ENCODE peak calls at places on chromosomes 2 and 18, in five cellular contexts. H, O, C, B and L are unnamed samples.

GRCh38 chr2:184596819-184597411 is 1.4 kb upstream of the ZNF804A start:
- DNase-seq in H (no peak), O (no peak), C (no peak), B (no peak), L (peak; percentile 21)

GRCh38 chr18:22348521-22349316 is 69.0 kb downstream of the CTAGE1 start:
- DNase-seq in H (peak; percentile 75), O (peak; percentile 86), C (peak; percentile 68), B (peak; percentile 68), L (peak; percentile 94)

GRCh38 chr2:112433932-112434730 is 686 bp upstream of the RGPD8 start:
- DNase-seq in H (no peak), O (peak; percentile 70), C (no peak), B (no peak), L (no peak)

GRCh38 chr2:67544286-67544685 is 147.2 kb downstream of the ETAA1 start:
- DNase-seq in H (no peak), O (no peak), C (no peak), B (peak; percentile 58), L (no peak)

GRCh38 chr2:65999790-66000189 is 435.1 kb upstream of the MEIS1 start:
- DNase-seq in H (no peak), O (no peak), C (no peak), B (no peak), L (no peak)

GRCh38 chr2:240567137-240567871 is 980 bp upstream of the RNPEPL1 start:
- DNase-seq in H (peak; percentile 55), O (peak; percentile 66), C (peak; percentile 8), B (peak; percentile 12), L (no peak)

GRCh38 chr2:147327636-147328035 is 517.2 kb upstream of the ACVR2A start:
- DNase-seq in H (no peak), O (no peak), C (no peak), B (no peak), L (no peak)

GRCh38 chr2:74564222-74564621 is 9.7 kb downstream of the DOK1 start:
- DNase-seq in H (no peak), O (no peak), C (no peak), B (no peak), L (peak; percentile 67)

GRCh38 chr2:43323810-43324588 is 97.6 kb upstream of the ZFP36L2 start:
- DNase-seq in H (peak; percentile 20), O (peak; percentile 81), C (peak; percentile 64), B (peak; percentile 77), L (no peak)

GRCh38 chr2:205776139-205776538 is 93.8 kb downstream of the NRP2 start:
- DNase-seq in H (peak; percentile 58), O (peak; percentile 71), C (peak; percentile 37), B (peak; percentile 77), L (peak; percentile 30)

GRCh38 chr2:184875911-184876310 is 277.6 kb downstream of the ZNF804A start:
- DNase-seq in H (no peak), O (no peak), C (no peak), B (peak; percentile 58), L (peak; percentile 57)

GRCh38 chr18:42047721-42048120 is 92.7 kb downstream of the PIK3C3 start:
- DNase-seq in H (no peak), O (no peak), C (no peak), B (no peak), L (no peak)

GRCh38 chr2:157625311-157625710 is 3.4 kb downstream of the ACVR1C start:
- DNase-seq in H (no peak), O (no peak), C (no peak), B (no peak), L (peak; percentile 2)

GRCh38 chr2:217444509-217444908 is 558.3 kb downstream of the TNS1 start:
- DNase-seq in H (no peak), O (no peak), C (no peak), B (no peak), L (no peak)

GRCh38 chr2:72931280-72931910 is 14.1 kb downstream of the EMX1 start:
- DNase-seq in H (no peak), O (peak; percentile 53), C (no peak), B (no peak), L (no peak)

GRCh38 chr2:163734911-163735691 is 707 bp downstream of the FIGN start:
- DNase-seq in H (no peak), O (no peak), C (no peak), B (no peak), L (peak; percentile 21)

DNA sequence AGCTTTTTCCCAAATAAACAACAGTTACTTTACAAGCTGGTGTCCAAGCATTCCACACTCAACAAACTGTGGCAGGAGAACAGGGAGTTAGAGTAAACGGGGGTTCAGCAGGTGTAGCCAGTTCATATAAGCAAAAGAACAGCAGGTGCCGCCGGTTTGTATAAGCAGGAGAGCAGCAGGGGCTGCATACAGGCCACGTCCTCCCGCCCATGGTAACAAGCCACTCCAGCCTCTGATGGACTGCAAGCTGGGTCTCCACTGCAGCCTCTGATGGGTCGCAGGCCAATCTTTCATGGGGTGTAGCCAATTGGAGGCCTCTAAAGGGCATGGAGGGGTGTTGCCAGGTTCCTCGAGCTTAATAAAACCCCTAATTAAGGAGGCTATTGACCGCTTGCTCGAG is 189.3 kb downstream of the ANKRD30B start:
- DNase-seq in H (no peak), O (no peak), C (no peak), B (no peak), L (no peak)
- TF ChIP-seq CTCF in H (no peak), O (no peak), C (no peak), B (no peak), L (no peak)

GRCh38 chr2:55565613-55566012 is 46.1 kb downstream of the CFAP36 start:
- DNase-seq in H (no peak), O (no peak), C (no peak), B (no peak), L (no peak)

DNA sequence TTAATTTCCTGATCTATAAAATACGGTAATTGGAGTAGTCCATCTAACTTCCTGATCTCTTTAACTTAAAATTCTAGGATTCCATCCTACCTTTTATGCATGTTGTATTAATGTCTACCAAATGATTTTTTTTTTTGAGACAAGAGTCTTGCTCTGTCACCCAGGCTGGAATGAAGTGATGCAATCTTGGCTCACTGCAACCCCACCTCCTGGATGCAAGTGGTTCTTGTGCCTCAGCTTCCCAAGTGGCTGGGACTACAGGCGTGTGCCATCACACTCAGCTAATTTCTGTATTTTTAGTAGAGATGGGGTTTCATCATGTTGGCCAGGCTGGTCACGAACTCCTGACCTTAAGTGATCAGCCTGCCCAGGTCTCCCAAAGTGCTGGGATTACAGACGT is 47.8 kb downstream of the CFAP36 start:
- DNase-seq in H (no peak), O (no peak), C (no peak), B (no peak), L (no peak)
- H3K36me3 ChIP-seq in H (no peaks in the 10 kb centered on the region), O (peaks cover 27% of the 10 kb centered on the region), C (no peaks in the 10 kb centered on the region), B (no peaks in the 10 kb centered on the region), L (peaks cover 42% of the 10 kb centered on the region)

DNA sequence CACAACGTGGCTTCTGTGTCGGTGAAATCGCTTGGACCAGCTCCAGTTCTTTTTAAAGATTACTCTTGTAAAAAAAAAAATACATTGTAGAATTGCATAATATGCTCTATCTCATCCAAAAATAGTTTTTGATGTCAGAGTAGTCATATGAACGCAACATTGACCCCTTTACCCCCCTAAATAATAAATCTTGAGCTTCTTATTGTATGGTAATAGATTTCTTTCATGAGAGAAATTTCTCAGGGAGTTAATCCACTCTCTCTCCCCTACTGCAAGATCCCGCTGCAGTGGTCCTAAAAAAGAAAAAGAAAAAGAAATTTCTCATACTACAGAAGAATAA is 50.2 kb upstream of the PAIP2B start:
- DNase-seq in H (no peak), O (no peak), C (no peak), B (no peak), L (no peak)
- H3K4me3 ChIP-seq in H (peak overlapping the region; percentile 44), O (peak overlapping the region; percentile 54), C (peak overlapping the region; percentile 68), B (peak overlapping the region; percentile 61), L (peak overlapping the region; percentile 48)

DNA sequence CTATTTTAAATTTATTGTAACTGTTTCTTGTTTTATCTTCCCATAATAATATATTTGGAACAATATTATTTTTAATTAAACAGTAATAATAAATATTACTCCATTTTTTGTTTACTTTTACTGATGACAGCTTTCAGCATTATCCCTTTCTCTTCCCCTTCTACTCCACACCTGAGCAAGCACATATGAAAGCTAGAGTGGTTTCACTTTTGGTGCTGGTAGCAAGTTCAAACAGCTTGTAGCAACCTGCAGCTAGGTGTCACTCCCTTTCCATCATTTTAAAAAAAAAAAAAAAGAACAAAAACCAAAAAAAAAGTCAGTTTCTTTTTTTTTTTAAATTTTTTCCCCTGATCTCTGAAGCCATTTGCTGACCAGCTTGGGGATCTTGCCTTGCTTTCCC is 801.8 kb downstream of the CCDC85A start:
- DNase-seq in H (no peak), O (no peak), C (no peak), B (no peak), L (no peak)
- TF ChIP-seq CTCF in H (no peak), O (no peak), C (no peak), B (no peak), L (no peak)

DNA sequence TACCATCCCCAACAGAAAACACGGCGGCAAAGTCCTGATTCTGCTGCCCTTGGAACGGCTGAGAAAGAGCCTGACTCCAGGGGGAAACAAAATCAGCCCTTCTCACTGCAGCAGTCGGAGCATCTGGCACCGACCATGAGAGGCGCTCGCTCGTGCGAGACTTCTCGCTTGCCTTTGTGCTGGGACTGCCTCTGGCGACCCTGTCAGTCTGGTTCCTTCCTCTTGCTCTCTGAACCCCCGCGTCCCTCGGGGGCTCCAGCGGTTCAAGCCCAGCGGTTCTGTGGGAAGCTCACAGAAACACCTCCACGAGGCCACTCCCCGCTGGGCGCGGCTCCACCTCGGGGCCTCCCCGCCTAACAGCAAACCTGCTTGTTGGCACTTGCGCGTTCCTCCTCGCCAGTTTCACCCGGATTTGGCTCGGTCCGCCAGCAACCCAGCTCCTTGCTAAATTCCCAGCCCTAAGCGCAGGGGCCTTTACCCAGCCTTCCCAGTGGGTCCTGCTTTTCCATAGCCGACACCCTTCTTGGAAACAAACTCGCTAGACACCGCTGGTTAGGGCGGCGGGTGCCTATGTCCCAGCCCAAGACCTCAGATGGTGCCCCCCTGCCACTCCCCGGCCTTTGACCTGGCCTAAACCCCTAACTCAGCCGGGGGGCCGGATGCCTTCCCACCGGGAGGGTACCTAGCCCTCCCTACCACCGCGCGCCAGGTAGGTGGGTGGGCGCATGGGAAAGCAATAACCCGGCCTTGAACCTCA is 2.2 kb downstream of the RND3 start:
- DNase-seq in H (peak; percentile 89), O (peak; percentile 95), C (peak; percentile 75), B (peak; percentile 70), L (peak; percentile 73)
- H3K36me3 ChIP-seq in H (no peaks in the 10 kb centered on the region), O (no peaks in the 10 kb centered on the region), C (no peaks in the 10 kb centered on the region), B (no peaks in the 10 kb centered on the region), L (no peaks in the 10 kb centered on the region)

DNA sequence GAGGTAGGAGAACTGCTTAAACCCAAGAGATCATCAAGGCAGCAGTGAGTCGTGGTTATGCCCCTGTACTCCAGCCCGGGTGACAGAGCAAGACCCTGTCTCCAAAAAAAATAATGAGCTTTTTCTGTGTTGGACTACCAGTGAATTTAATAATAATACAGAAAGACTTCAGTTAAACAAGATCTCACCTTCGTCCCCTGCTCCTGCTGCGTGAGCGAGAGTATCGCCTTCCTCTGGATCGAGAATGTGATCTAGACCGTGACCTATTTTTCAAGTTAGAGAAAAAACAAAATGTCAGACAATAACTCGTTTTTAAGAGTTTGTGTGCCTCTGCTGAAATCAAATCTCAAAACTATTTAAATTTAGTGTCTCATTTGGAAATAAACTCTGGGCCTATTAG is 2.8 kb downstream of the SRSF7 start:
- DNase-seq in H (no peak), O (no peak), C (no peak), B (no peak), L (no peak)
- H3K4me3 ChIP-seq in H (no peak overlapping the region), O (peak overlapping the region; percentile 5), C (peak overlapping the region; percentile 94), B (no peak overlapping the region), L (no peak overlapping the region)